ENCODE peak calls at places on chromosomes 11 and 22, in seven cellular contexts. One of them, this sample, is unnamed.

GRCh38 chr11:2474059-2474901 is 29.5 kb downstream of the KCNQ1 start:
- DNase-seq in Peyer's patch: no peak
- DNase-seq in immature natural killer cell: no peak
- DNase-seq in anterior cingulate cortex: no peak
- DNase-seq in C1 segment of cervical spinal cord: no peak
- DNase-seq in B cell: no peak
- DNase-seq in stimulated activated CD4-positive, alpha-beta T cell treated with anti-CD3 and anti-CD28 coated beads, Interleukin-4, amount 100 ng/mL, for 48 hours: no peak
- DNase-seq in this sample: no peak

GRCh38 chr11:111969344-111969743 is 32.2 kb downstream of the DIXDC1 start:
- DNase-seq in Peyer's patch: no peak
- DNase-seq in immature natural killer cell: no peak
- DNase-seq in anterior cingulate cortex: no peak
- DNase-seq in C1 segment of cervical spinal cord: no peak
- DNase-seq in B cell: no peak
- DNase-seq in stimulated activated CD4-positive, alpha-beta T cell treated with anti-CD3 and anti-CD28 coated beads, Interleukin-4, amount 100 ng/mL, for 48 hours: no peak
- DNase-seq in this sample: no peak

GRCh38 chr22:19756288-19757128 is 4.1 kb upstream of the TBX1 start:
- DNase-seq in Peyer's patch: peak
- DNase-seq in immature natural killer cell: peak
- DNase-seq in anterior cingulate cortex: no peak
- DNase-seq in C1 segment of cervical spinal cord: no peak
- DNase-seq in B cell: peak
- DNase-seq in stimulated activated CD4-positive, alpha-beta T cell treated with anti-CD3 and anti-CD28 coated beads, Interleukin-4, amount 100 ng/mL, for 48 hours: peak
- DNase-seq in this sample: peak

GRCh38 chr22:37279469-37279868 is 2.8 kb upstream of the CYTH4 start:
- DNase-seq in Peyer's patch: no peak
- DNase-seq in immature natural killer cell: peak
- DNase-seq in anterior cingulate cortex: no peak
- DNase-seq in C1 segment of cervical spinal cord: no peak
- DNase-seq in B cell: no peak
- DNase-seq in stimulated activated CD4-positive, alpha-beta T cell treated with anti-CD3 and anti-CD28 coated beads, Interleukin-4, amount 100 ng/mL, for 48 hours: no peak
- DNase-seq in this sample: no peak

GRCh38 chr11:128157423-128158298 is 429.7 kb downstream of the ETS1 start:
- DNase-seq in Peyer's patch: peak
- DNase-seq in immature natural killer cell: peak
- DNase-seq in anterior cingulate cortex: peak
- DNase-seq in C1 segment of cervical spinal cord: no peak
- DNase-seq in B cell: peak
- DNase-seq in stimulated activated CD4-positive, alpha-beta T cell treated with anti-CD3 and anti-CD28 coated beads, Interleukin-4, amount 100 ng/mL, for 48 hours: peak
- DNase-seq in this sample: peak

GRCh38 chr11:66856496-66857233 is at the start of gene LRFN4:
- DNase-seq in Peyer's patch: peak
- DNase-seq in immature natural killer cell: peak
- DNase-seq in anterior cingulate cortex: no peak
- DNase-seq in C1 segment of cervical spinal cord: peak
- DNase-seq in B cell: no peak
- DNase-seq in stimulated activated CD4-positive, alpha-beta T cell treated with anti-CD3 and anti-CD28 coated beads, Interleukin-4, amount 100 ng/mL, for 48 hours: peak
- DNase-seq in this sample: peak

GRCh38 chr22:46073683-46074504 is 76.4 kb upstream of the PPARA start:
- DNase-seq in Peyer's patch: no peak
- DNase-seq in immature natural killer cell: no peak
- DNase-seq in anterior cingulate cortex: no peak
- DNase-seq in C1 segment of cervical spinal cord: no peak
- DNase-seq in B cell: no peak
- DNase-seq in stimulated activated CD4-positive, alpha-beta T cell treated with anti-CD3 and anti-CD28 coated beads, Interleukin-4, amount 100 ng/mL, for 48 hours: no peak
- DNase-seq in this sample: no peak

GRCh38 chr11:86593833-86594232 is 78.6 kb downstream of the ME3 start:
- DNase-seq in Peyer's patch: no peak
- DNase-seq in immature natural killer cell: no peak
- DNase-seq in anterior cingulate cortex: no peak
- DNase-seq in C1 segment of cervical spinal cord: no peak
- DNase-seq in B cell: no peak
- DNase-seq in stimulated activated CD4-positive, alpha-beta T cell treated with anti-CD3 and anti-CD28 coated beads, Interleukin-4, amount 100 ng/mL, for 48 hours: no peak
- DNase-seq in this sample: no peak

GRCh38 chr22:32205974-32206773 is 1.3 kb upstream of the RFPL2 start:
- DNase-seq in Peyer's patch: no peak
- DNase-seq in immature natural killer cell: no peak
- DNase-seq in anterior cingulate cortex: no peak
- DNase-seq in C1 segment of cervical spinal cord: no peak
- DNase-seq in B cell: no peak
- DNase-seq in stimulated activated CD4-positive, alpha-beta T cell treated with anti-CD3 and anti-CD28 coated beads, Interleukin-4, amount 100 ng/mL, for 48 hours: no peak
- DNase-seq in this sample: no peak

GRCh38 chr11:27209562-27210005 is 153.4 kb downstream of the CCDC34 start:
- DNase-seq in Peyer's patch: no peak
- DNase-seq in immature natural killer cell: no peak
- DNase-seq in anterior cingulate cortex: no peak
- DNase-seq in C1 segment of cervical spinal cord: no peak
- DNase-seq in B cell: no peak
- DNase-seq in stimulated activated CD4-positive, alpha-beta T cell treated with anti-CD3 and anti-CD28 coated beads, Interleukin-4, amount 100 ng/mL, for 48 hours: no peak
- DNase-seq in this sample: no peak